ENCODE peak calls at places on chromosomes 2 and 18, in six cellular contexts. O is H1, U is HepG2, J is GM12878, C is K562, G is SK-N-SH. H is an unnamed sample.

GRCh38 chr2:237702439-237703397 is 75.3 kb downstream of the LRRFIP1 start:
- DNase-seq in O (no peak), U (no peak), J (no peak), C (no peak), G (peak), H (no peak)

GRCh38 chr2:12555012-12555645 is 161.6 kb upstream of the TRIB2 start:
- DNase-seq in O (no peak), U (no peak), J (no peak), C (peak), G (peak), H (no peak)

GRCh38 chr18:6521804-6522418 is 107.2 kb upstream of the L3MBTL4 start:
- DNase-seq in O (peak), U (peak), J (peak), C (peak), G (no peak), H (peak)

GRCh38 chr2:230668184-230668938 is 44.3 kb upstream of the CAB39 start:
- DNase-seq in O (no peak), U (no peak), J (peak), C (no peak), G (no peak), H (peak)

GRCh38 chr2:188330316-188331053 is 38.8 kb downstream of the GULP1 start:
- DNase-seq in O (no peak), U (no peak), J (no peak), C (no peak), G (no peak), H (no peak)

GRCh38 chr2:238238766-238239551 is 879 bp downstream of the HES6 start:
- DNase-seq in O (no peak), U (no peak), J (no peak), C (peak), G (peak), H (peak)

GRCh38 chr2:41911033-41911432 is 136.8 kb upstream of the PKDCC start:
- DNase-seq in O (no peak), U (no peak), J (no peak), C (no peak), G (no peak), H (no peak)

GRCh38 chr18:79926715-79927596 is 24.5 kb downstream of the SLC66A2 start:
- DNase-seq in O (no peak), U (no peak), J (no peak), C (no peak), G (no peak), H (no peak)

GRCh38 chr2:240893363-240893828 is 2.6 kb downstream of the MAB21L4 start:
- DNase-seq in O (no peak), U (no peak), J (no peak), C (no peak), G (no peak), H (no peak)

GRCh38 chr2:135960598-135961551 is 24.6 kb downstream of the DARS1 start:
- DNase-seq in O (no peak), U (no peak), J (no peak), C (no peak), G (peak), H (no peak)

GRCh38 chr2:18077211-18077610 is 198.7 kb downstream of the KCNS3 start:
- DNase-seq in O (no peak), U (no peak), J (no peak), C (no peak), G (no peak), H (no peak)

GRCh38 chr2:169069341-169069740 is at the start of gene DHRS9:
- DNase-seq in O (no peak), U (no peak), J (no peak), C (no peak), G (no peak), H (peak)

GRCh38 chr18:25650201-25650941 is 298.4 kb upstream of the ZNF521 start:
- DNase-seq in O (no peak), U (peak), J (no peak), C (no peak), G (no peak), H (no peak)

GRCh38 chr18:35376393-35376741 is 770 bp downstream of the ZNF396 start:
- DNase-seq in O (no peak), U (no peak), J (no peak), C (peak), G (peak), H (peak)

GRCh38 chr2:165933211-165933610 is 20.4 kb downstream of the TTC21B start:
- DNase-seq in O (no peak), U (no peak), J (no peak), C (no peak), G (no peak), H (no peak)

GRCh38 chr2:177108890-177109289 is 103.7 kb upstream of the HNRNPA3 start:
- DNase-seq in O (no peak), U (no peak), J (no peak), C (no peak), G (no peak), H (no peak)

GRCh38 chr18:22214731-22215528 is 45.5 kb downstream of the GATA6 start:
- DNase-seq in O (no peak), U (no peak), J (no peak), C (no peak), G (no peak), H (peak)

GRCh38 chr2:55073278-55073677 is 23.0 kb upstream of the RTN4 start:
- DNase-seq in O (no peak), U (no peak), J (no peak), C (no peak), G (no peak), H (no peak)

GRCh38 chr2:136179602-136179975 is 61.6 kb upstream of the CXCR4 start:
- DNase-seq in O (no peak), U (no peak), J (no peak), C (no peak), G (no peak), H (no peak)

GRCh38 chr2:177217247-177217843 is 4.8 kb downstream of the HNRNPA3 start:
- DNase-seq in O (no peak), U (no peak), J (no peak), C (no peak), G (no peak), H (no peak)

GRCh38 chr2:150811259-150811912 is 323.9 kb upstream of the RND3 start:
- DNase-seq in O (no peak), U (no peak), J (no peak), C (no peak), G (no peak), H (no peak)

GRCh38 chr18:11146238-11146946 is 3.0 kb downstream of the PIEZO2 start:
- DNase-seq in O (no peak), U (no peak), J (no peak), C (no peak), G (no peak), H (no peak)

GRCh38 chr2:112483821-112484220 is 1.9 kb downstream of the TTL start:
- DNase-seq in O (no peak), U (no peak), J (no peak), C (no peak), G (no peak), H (peak)

GRCh38 chr2:114940785-114941458 is 498.5 kb downstream of the DPP10 start:
- DNase-seq in O (no peak), U (no peak), J (no peak), C (no peak), G (no peak), H (no peak)

GRCh38 chr2:28360742-28361293 is 31.8 kb upstream of the FOSL2 start:
- DNase-seq in O (no peak), U (no peak), J (no peak), C (peak), G (no peak), H (no peak)

GRCh38 chr2:224982910-224983688 is 59.2 kb downstream of the DOCK10 start:
- DNase-seq in O (no peak), U (no peak), J (peak), C (no peak), G (no peak), H (no peak)

DNA sequence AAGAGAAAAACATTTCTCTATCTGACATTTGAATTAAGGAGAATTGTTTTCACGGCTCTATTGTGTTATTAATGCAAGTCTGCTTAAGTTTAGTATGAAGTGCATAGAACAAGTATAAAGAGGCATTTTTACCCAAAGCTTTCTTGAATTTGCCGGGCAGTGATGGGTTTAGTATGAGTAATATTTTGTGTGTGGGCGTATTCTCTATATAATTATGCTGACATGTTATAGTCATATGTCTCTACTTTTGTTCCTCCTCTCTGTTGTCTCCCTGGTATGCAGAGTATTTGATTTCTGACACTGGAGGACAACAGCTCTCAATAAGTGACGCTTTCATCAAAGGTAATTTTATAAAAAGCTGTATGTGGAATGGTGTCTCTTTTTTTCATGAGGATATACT is 45.9 kb downstream of the PIKFYVE start:
- DNase-seq in O (no peak), U (no peak), J (no peak), C (no peak), G (no peak), H (no peak)
- H3K4me3 ChIP-seq in O (no peak), U (no peak), J (peak), C (no peak), G (no peak), H (no peak)

DNA sequence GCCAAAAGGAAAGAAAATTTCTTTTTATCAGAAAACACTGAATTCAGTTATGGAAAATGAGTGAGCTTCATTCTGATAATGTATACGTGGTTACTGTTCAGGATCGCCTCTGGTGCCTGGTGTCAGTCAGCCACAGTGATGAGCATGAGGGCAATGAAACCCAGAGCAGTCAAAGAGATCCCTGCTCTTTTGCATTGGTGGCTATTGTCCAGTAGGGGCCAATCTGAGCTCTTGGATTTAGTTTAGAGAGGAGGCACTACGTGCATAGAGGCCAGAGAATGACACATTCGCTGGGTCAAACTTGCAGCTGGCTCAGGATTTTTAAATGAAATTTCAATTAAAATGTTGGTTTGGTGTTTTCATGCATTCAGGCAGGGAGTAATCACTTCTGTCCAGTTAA is 522.9 kb downstream of the TMEM182 start:
- DNase-seq in O (no peak), U (no peak), J (no peak), C (no peak), G (no peak), H (no peak)
- TF ChIP-seq GABPA in O (no peak), U (no peak), J (no peak), C (no peak), G (no peak), H (no peak)

DNA sequence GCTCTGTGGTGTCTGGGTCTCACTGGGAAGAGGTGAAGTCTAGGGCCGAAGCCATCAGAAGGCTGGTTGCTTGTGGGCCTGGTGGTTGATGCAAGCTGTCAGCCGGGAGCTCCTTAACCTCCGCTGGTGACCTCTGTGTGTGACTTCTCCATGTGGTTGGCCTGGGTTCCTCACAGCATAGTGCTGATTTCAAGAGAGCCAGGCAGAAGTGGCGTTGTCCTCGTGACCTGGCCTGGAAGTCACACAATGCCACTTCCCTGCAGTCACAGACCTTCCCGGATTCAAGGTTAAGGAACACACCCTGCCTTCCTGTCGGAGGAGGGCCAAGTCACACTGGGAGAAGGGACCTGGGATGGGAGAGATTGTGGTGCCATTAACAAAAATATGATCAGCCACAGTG is 303.7 kb upstream of the HS6ST1 start:
- DNase-seq in O (no peak), U (no peak), J (no peak), C (no peak), G (no peak), H (peak)
- TF ChIP-seq POLR2AphosphoS5 in O (no peak), U (no peak), J (no peak), C (no peak), G (no peak), H (no peak)

DNA sequence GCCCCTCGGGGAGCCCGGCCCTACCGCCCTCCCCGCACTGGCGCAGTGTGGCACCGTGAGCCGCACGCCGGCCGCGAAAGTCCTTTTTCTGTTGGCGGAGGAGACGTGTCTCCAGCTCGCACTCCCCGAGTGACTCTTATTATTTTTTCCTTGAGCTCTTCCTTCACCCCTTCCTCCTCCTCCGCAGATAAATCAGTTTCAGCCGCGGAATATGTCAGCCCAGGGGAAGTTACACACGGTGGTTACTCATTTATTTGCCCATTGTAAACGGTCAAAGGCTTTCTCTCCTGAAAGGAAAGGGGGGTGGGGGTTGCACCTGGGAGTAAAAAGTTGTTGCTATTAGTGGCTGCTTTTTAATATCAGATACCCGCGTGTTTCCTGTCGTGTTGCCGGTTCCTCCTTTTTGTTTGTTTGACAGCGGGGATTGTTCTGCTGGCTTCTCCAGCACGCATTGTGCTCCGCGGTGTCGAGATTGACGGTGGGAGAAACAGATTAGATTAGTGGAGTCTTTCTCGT is 1.5 kb downstream of the CRIM1 start:
- DNase-seq in O (no peak), U (peak), J (no peak), C (no peak), G (peak), H (peak)
- H3K4me3 ChIP-seq in O (peak), U (peak), J (peak), C (no peak), G (peak), H (peak)

DNA sequence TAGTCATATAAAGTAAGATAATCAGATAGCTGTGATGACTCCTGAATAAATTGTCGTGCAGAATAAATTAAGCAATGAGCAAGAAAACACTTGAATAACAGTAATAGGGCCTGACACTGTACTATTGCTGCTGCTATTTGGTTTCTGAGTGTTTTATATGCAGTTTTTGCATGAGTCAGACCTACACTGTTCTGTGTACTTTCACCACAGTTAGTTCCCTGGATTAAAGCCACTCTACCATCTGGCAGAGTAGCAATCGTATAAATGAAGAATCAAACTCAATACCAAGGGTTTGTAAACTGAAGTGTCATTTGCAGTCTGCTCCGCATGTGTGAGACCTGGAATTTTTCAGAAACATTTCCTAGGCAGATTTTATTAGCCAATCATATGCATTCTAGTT is 398.6 kb upstream of the CDH7 start:
- DNase-seq in O (no peak), U (no peak), J (no peak), C (no peak), G (no peak), H (no peak)
- TF ChIP-seq GABPA in O (no peak), U (no peak), J (no peak), C (no peak), G (no peak), H (no peak)

GRCh38 chr2:157874997-157875719 is 972 bp downstream of the ACVR1 start:
- DNase-seq in O (no peak), U (no peak), J (no peak), C (peak), G (peak), H (no peak)
- TF ChIP-seq POLR2AphosphoS5 in O (no peak), U (no peak), J (no peak), C (no peak), G (no peak), H (no peak)

GRCh38 chr2:197078535-197078934 is 152.0 kb upstream of the PGAP1 start:
- DNase-seq in O (no peak), U (no peak), J (no peak), C (no peak), G (no peak), H (no peak)
- H3K4me3 ChIP-seq in O (no peak), U (no peak), J (no peak), C (no peak), G (no peak), H (no peak)

GRCh38 chr2:164073053-164073757 is 337.4 kb upstream of the FIGN start:
- DNase-seq in O (no peak), U (no peak), J (no peak), C (no peak), G (peak), H (no peak)
- TF ChIP-seq GABPA in O (no peak), U (no peak), J (no peak), C (no peak), G (no peak), H (no peak)

GRCh38 chr2:37589298-37589697 is 82.1 kb downstream of the CDC42EP3 start:
- DNase-seq in O (no peak), U (no peak), J (no peak), C (no peak), G (no peak), H (no peak)

GRCh38 chr2:37588316-37588777 is 83.1 kb downstream of the CDC42EP3 start:
- DNase-seq in O (no peak), U (no peak), J (no peak), C (no peak), G (no peak), H (no peak)

GRCh38 chr2:37593024-37593423 is 78.4 kb downstream of the CDC42EP3 start:
- DNase-seq in O (no peak), U (no peak), J (no peak), C (no peak), G (no peak), H (no peak)

GRCh38 chr2:37587817-37588216 is 83.6 kb downstream of the CDC42EP3 start:
- DNase-seq in O (no peak), U (no peak), J (no peak), C (no peak), G (no peak), H (no peak)

DNA sequence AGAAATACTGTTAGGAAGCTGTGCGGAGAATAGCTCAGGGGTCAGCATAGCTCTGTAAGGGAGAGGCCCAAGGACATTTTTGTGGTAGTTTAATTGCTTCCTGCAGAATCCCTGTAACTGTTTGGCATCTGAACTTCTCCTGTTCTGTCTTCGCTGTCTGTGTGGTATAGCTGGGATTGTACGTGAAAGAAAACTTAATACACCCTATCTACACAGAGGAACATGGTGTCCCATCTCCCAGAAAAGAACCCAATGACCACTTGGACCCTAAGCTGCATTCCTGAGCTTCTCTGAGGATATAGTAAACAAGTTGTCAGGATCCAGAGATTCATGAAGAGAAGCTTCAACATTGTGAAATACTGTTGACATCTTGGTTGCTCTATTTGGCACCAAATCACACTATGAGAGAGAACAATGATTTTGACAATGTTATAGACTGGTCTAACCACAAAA is 81.3 kb downstream of the CDC42EP3 start:
- DNase-seq in O (no peak), U (no peak), J (no peak), C (no peak), G (no peak), H (no peak)
- TF ChIP-seq POLR2AphosphoS5 in O (no peak), U (no peak), J (no peak), C (no peak), G (no peak), H (no peak)

GRCh38 chr2:106159867-106160785 is 34.0 kb downstream of the UXS1 start:
- DNase-seq in O (no peak), U (no peak), J (no peak), C (no peak), G (no peak), H (no peak)
- H3K4me3 ChIP-seq in O (no peak), U (no peak), J (peak), C (no peak), G (no peak), H (no peak)